ENCODE peak calls at places on chromosomes 16 and 17, in ten cellular contexts. V is EL, F is hippocampal formation, H is AG10803, S is pancreas, M is mucosa of gallbladder, U is smooth muscle cell of the brain vasculature, Y is germinal center, K is left ventricle myocardium inferior, O is NT2/D1. D is an unnamed sample.

GRCh38 chr16:11658896-11659708 is 9.2 kb upstream of the SNN start:
- DNase-seq in V (no peak), F (no peak), H (no peak), S (no peak), M (no peak), U (no peak), Y (no peak), K (no peak), O (no peak), D (peak; percentile 51)

GRCh38 chr16:30183961-30184429 is 593 bp downstream of the CORO1A start:
- DNase-seq in V (no peak), F (no peak), H (no peak), S (peak; percentile 54), M (peak; percentile 34), U (no peak), Y (peak; percentile 82), K (peak; percentile 24), O (no peak), D (no peak)

GRCh38 chr16:67312450-67313118 is 14.0 kb downstream of the KCTD19 start:
- DNase-seq in V (peak; percentile 27), F (no peak), H (no peak), S (no peak), M (no peak), U (no peak), Y (no peak), K (no peak), O (no peak), D (no peak)

GRCh38 chr17:40935624-40936023 is 1.8 kb downstream of the KRT23 start:
- DNase-seq in V (no peak), F (no peak), H (no peak), S (no peak), M (no peak), U (no peak), Y (no peak), K (no peak), O (no peak), D (no peak)

GRCh38 chr16:13883266-13883665 is 36.7 kb upstream of the ERCC4 start:
- DNase-seq in V (no peak), F (no peak), H (no peak), S (no peak), M (no peak), U (no peak), Y (no peak), K (no peak), O (no peak), D (no peak)

GRCh38 chr16:66950971-66951790 is 9.9 kb upstream of the CES3 start:
- DNase-seq in V (no peak), F (no peak), H (no peak), S (no peak), M (no peak), U (no peak), Y (no peak), K (no peak), O (no peak), D (no peak)

GRCh38 chr16:30011505-30012480 is 966 bp upstream of the DOC2A start:
- DNase-seq in V (no peak), F (no peak), H (no peak), S (peak; percentile 54), M (no peak), U (no peak), Y (no peak), K (no peak), O (no peak), D (peak; percentile 44)

GRCh38 chr17:59366040-59366757 is 34.7 kb downstream of the YPEL2 start:
- DNase-seq in V (no peak), F (no peak), H (no peak), S (no peak), M (peak; percentile 47), U (no peak), Y (no peak), K (no peak), O (peak; percentile 91), D (peak; percentile 95)

GRCh38 chr17:74807925-74808324 is 31.8 kb upstream of the NAT9 start:
- DNase-seq in V (no peak), F (no peak), H (no peak), S (no peak), M (no peak), U (no peak), Y (no peak), K (no peak), O (no peak), D (no peak)

GRCh38 chr17:63282455-63282854 is 163.7 kb downstream of the CYB561 start:
- DNase-seq in V (no peak), F (no peak), H (no peak), S (no peak), M (no peak), U (no peak), Y (no peak), K (no peak), O (no peak), D (no peak)

GRCh38 chr17:77602062-77602746 is 356.3 kb upstream of the TNRC6C start:
- DNase-seq in V (peak; percentile 71), F (no peak), H (peak; percentile 91), S (peak; percentile 24), M (peak; percentile 48), U (peak; percentile 57), Y (no peak), K (peak; percentile 73), O (no peak), D (peak; percentile 25)